ENCODE peak calls at places on chromosome 18, in six cellular contexts. F, P, A, T, V and S are unnamed samples.

GRCh38 chr18:57029761-57030160 is 117.1 kb upstream of the BOD1L2 start:
- DNase-seq in V (no peak), F (no peak), T (no peak), A (no peak), P (peak; percentile 42), S (no peak)

GRCh38 chr18:2627821-2628276 is 27.7 kb upstream of the SMCHD1 start:
- DNase-seq in T (no peak), P (no peak), V (peak; percentile 5), A (no peak), F (no peak), S (no peak)

GRCh38 chr18:45783097-45784075 is 42.1 kb upstream of the SIGLEC15 start:
- DNase-seq in P (peak; percentile 50), A (no peak), T (no peak), F (no peak), V (peak; percentile 34), S (no peak)

GRCh38 chr18:48541026-48541746 is 2.4 kb downstream of the CTIF start:
- DNase-seq in P (peak; percentile 90), F (peak; percentile 87), T (peak; percentile 55), A (peak; percentile 86), V (peak; percentile 77), S (peak; percentile 75)

GRCh38 chr18:79857082-79857661 is 59.4 kb downstream of the KCNG2 start:
- DNase-seq in A (no peak), P (no peak), F (peak; percentile 36), T (no peak), V (peak; percentile 37), S (no peak)

GRCh38 chr18:22250591-22250996 is 81.2 kb downstream of the GATA6 start:
- DNase-seq in F (no peak), A (no peak), T (no peak), V (no peak), P (peak; percentile 10), S (no peak)

GRCh38 chr18:58997811-58998337 is 133.2 kb downstream of the ZNF532 start:
- DNase-seq in P (no peak), T (no peak), F (no peak), A (no peak), V (peak; percentile 97), S (no peak)

GRCh38 chr18:78242307-78242643 is 737.3 kb upstream of the SALL3 start:
- DNase-seq in F (no peak), V (no peak), A (no peak), T (no peak), P (no peak), S (no peak)

GRCh38 chr18:44356566-44357157 is 324.0 kb upstream of the SETBP1 start:
- DNase-seq in T (no peak), A (no peak), V (no peak), F (no peak), P (no peak), S (no peak)

GRCh38 chr18:58144671-58145285 is 100.8 kb downstream of the NEDD4L start:
- DNase-seq in T (no peak), A (no peak), P (no peak), V (no peak), F (no peak), S (no peak)

GRCh38 chr18:59837586-59837985 is 62.2 kb upstream of the PMAIP1 start:
- DNase-seq in F (no peak), T (peak; percentile 20), A (no peak), P (peak; percentile 71), V (peak; percentile 56), S (peak; percentile 45)

GRCh38 chr18:48440924-48441323 is 31.7 kb upstream of the ZBTB7C start:
- DNase-seq in T (no peak), A (no peak), V (peak; percentile 6), P (no peak), F (no peak), S (no peak)

GRCh38 chr18:24770625-24771024 is 310.2 kb downstream of the HRH4 start:
- DNase-seq in P (no peak), T (no peak), F (no peak), A (no peak), V (no peak), S (no peak)

GRCh38 chr18:78376036-78376435 is 603.6 kb upstream of the SALL3 start:
- DNase-seq in P (peak; percentile 77), F (no peak), A (no peak), V (no peak), T (peak; percentile 25), S (peak; percentile 58)

GRCh38 chr18:57373017-57373416 is 20.7 kb downstream of the ST8SIA3 start:
- DNase-seq in T (no peak), V (no peak), P (no peak), F (no peak), A (no peak), S (no peak)

GRCh38 chr18:3449702-3450357 is at the start of gene TGIF1:
- DNase-seq in V (peak; percentile 94), P (peak; percentile 92), T (peak; percentile 59), A (peak; percentile 88), F (peak; percentile 95), S (peak; percentile 89)

GRCh38 chr18:9750606-9751304 is 42.7 kb downstream of the RAB31 start:
- DNase-seq in P (no peak), T (no peak), A (no peak), V (no peak), F (no peak), S (no peak)